ENCODE peak calls at places on chromosomes 1 and 21, in ten cellular contexts. J is posterior cingulate gyrus; O is MV-4-11; T is NCI-H1417 treated with DMSO at 0.1 percent for 48 hours; G is NCI-H1436; I is retina; W is stimulated activated CD4-positive, alpha-beta T cell treated with anti-CD3 and anti-CD28 coated beads, Interleukin-2, amount 100 ng/mL, for 24 hours; P is cerebellum; A is left ventricle myocardium superior; M is iPS DF 19.7. S is an unnamed sample.

GRCh38 chr1:19080715-19081114 is 124.2 kb upstream of the IFFO2 start:
- DNase-seq in J (no peak), O (no peak), T (no peak), G (no peak), I (no peak), W (no peak), P (no peak), A (no peak), M (no peak), S (no peak)

GRCh38 chr1:68121536-68121935 is 71.1 kb upstream of the DIRAS3 start:
- DNase-seq in J (no peak), O (no peak), T (no peak), G (no peak), I (no peak), W (no peak), P (no peak), A (no peak), M (no peak), S (no peak)

GRCh38 chr1:16072616-16073484 is 601 bp downstream of the FAM131C start:
- DNase-seq in J (no peak), O (no peak), T (no peak), G (no peak), I (no peak), W (peak), P (no peak), A (no peak), M (no peak), S (no peak)

GRCh38 chr1:234022302-234022701 is 117.8 kb downstream of the SLC35F3 start:
- DNase-seq in J (no peak), O (no peak), T (no peak), G (no peak), I (no peak), W (no peak), P (no peak), A (no peak), M (no peak), S (no peak)

GRCh38 chr1:47658161-47658920 is 220.5 kb downstream of the FOXD2 start:
- DNase-seq in J (no peak), O (no peak), T (no peak), G (no peak), I (no peak), W (no peak), P (no peak), A (no peak), M (no peak), S (no peak)

GRCh38 chr1:172254521-172255222 is 165.8 kb upstream of the C1orf105 start:
- DNase-seq in J (no peak), O (peak), T (no peak), G (no peak), I (no peak), W (no peak), P (no peak), A (no peak), M (no peak), S (no peak)

GRCh38 chr1:115314765-115315164 is 23.3 kb downstream of the NGF start:
- DNase-seq in J (no peak), O (no peak), T (no peak), G (no peak), I (no peak), W (no peak), P (no peak), A (no peak), M (no peak), S (no peak)

GRCh38 chr1:166952002-166952746 is 23.2 kb downstream of the ILDR2 start:
- DNase-seq in J (no peak), O (no peak), T (no peak), G (no peak), I (no peak), W (no peak), P (peak), A (peak), M (no peak), S (no peak)

GRCh38 chr1:39046811-39047210 is 20.7 kb downstream of the NDUFS5 start:
- DNase-seq in J (peak), O (no peak), T (no peak), G (no peak), I (no peak), W (no peak), P (no peak), A (no peak), M (no peak), S (no peak)

GRCh38 chr1:182386980-182387379 is 4.6 kb downstream of the GLUL start:
- DNase-seq in J (no peak), O (no peak), T (no peak), G (no peak), I (no peak), W (no peak), P (no peak), A (no peak), M (no peak), S (no peak)

GRCh38 chr1:96076589-96076988 is 645.0 kb upstream of the PTBP2 start:
- DNase-seq in J (no peak), O (no peak), T (no peak), G (no peak), I (no peak), W (no peak), P (no peak), A (no peak), M (no peak), S (no peak)

GRCh38 chr21:36155603-36156338 is 853 bp upstream of the DOP1B start:
- DNase-seq in J (peak), O (no peak), T (no peak), G (no peak), I (no peak), W (no peak), P (no peak), A (peak), M (no peak), S (no peak)

GRCh38 chr1:43270421-43271095 is 775 bp downstream of the TMEM125 start:
- DNase-seq in J (no peak), O (no peak), T (no peak), G (peak), I (peak), W (no peak), P (no peak), A (no peak), M (peak), S (no peak)